ENCODE peak calls at places on chromosome 2, in five cellular contexts. Z is activated CD4-positive, CD25-positive, alpha-beta regulatory T cell; J is cerebellum; Q is T-helper 17 cell; D is NCI-H2029. A is an unnamed sample.

GRCh38 chr2:187962538-187962937 is 329.1 kb upstream of the GULP1 start:
- DNase-seq in Q (no peak), J (no peak), D (no peak), Z (no peak), A (no peak)

GRCh38 chr2:237256845-237257244 is 157.1 kb downstream of the COL6A3 start:
- DNase-seq in J (no peak), D (no peak), Z (no peak), Q (no peak), A (no peak)

GRCh38 chr2:236862961-236863728 is 222.5 kb upstream of the COPS8 start:
- DNase-seq in Q (no peak), D (no peak), Z (no peak), J (no peak), A (no peak)

GRCh38 chr2:233209117-233209977 is 42.1 kb upstream of the ATG16L1 start:
- DNase-seq in D (no peak), Q (no peak), Z (no peak), J (peak), A (no peak)

GRCh38 chr2:12717988-12718661 is 1.4 kb downstream of the TRIB2 start:
- DNase-seq in D (no peak), Q (peak), J (peak), Z (no peak), A (no peak)

GRCh38 chr2:204691911-204692510 is 146.7 kb downstream of the PARD3B start:
- DNase-seq in D (no peak), Q (no peak), J (peak), Z (no peak), A (no peak)

GRCh38 chr2:29113891-29114321 is 1.3 kb upstream of the CLIP4 start:
- DNase-seq in Z (no peak), J (no peak), D (peak), Q (no peak), A (no peak)

GRCh38 chr2:152097291-152098032 is 1.4 kb downstream of the CACNB4 start:
- DNase-seq in Q (no peak), J (no peak), D (no peak), Z (no peak), A (no peak)